ENCODE peak calls at places on chromosomes 11 and 22, in four cellular contexts. E is breast epithelium, O is cardiac muscle cell, W is lung. F is an unnamed sample.

GRCh38 chr22:46043339-46043738 is 66.4 kb upstream of the WNT7B start:
- DNase-seq in E (peak), O (no peak), W (no peak), F (no peak)

GRCh38 chr11:59822989-59823566 is 12.5 kb upstream of the MRPL16 start:
- DNase-seq in E (no peak), O (peak), W (no peak), F (peak)

GRCh38 chr11:134283461-134284230 is 7.5 kb downstream of the GLB1L3 start:
- DNase-seq in E (no peak), O (no peak), W (no peak), F (no peak)

GRCh38 chr22:38462960-38463784 is 4.7 kb upstream of the KDELR3 start:
- DNase-seq in E (no peak), O (peak), W (no peak), F (no peak)

GRCh38 chr22:49553518-49554295 is 274.0 kb downstream of the BRD1 start:
- DNase-seq in E (peak), O (no peak), W (no peak), F (no peak)

GRCh38 chr22:19854778-19855503 is at the start of the genes GNB1L and RTL10:
- DNase-seq in E (peak), O (peak), W (peak), F (peak)

GRCh38 chr11:135006800-135007199 is 594.8 kb upstream of the B3GAT1 start:
- DNase-seq in E (no peak), O (no peak), W (no peak), F (no peak)

GRCh38 chr11:7512525-7513209 is 1.1 kb upstream of the PPFIBP2 start:
- DNase-seq in E (peak), O (peak), W (peak), F (peak)

GRCh38 chr11:82533628-82534353 is 199.9 kb downstream of the FAM181B start:
- DNase-seq in E (no peak), O (no peak), W (no peak), F (peak)

GRCh38 chr11:92960886-92961285 is 8.6 kb upstream of the MTNR1B start:
- DNase-seq in E (no peak), O (no peak), W (no peak), F (no peak)

GRCh38 chr11:44573333-44573732 is 7.9 kb downstream of the CD82 start:
- DNase-seq in E (no peak), O (no peak), W (no peak), F (no peak)

GRCh38 chr11:65710424-65710823 is 1.6 kb upstream of the KAT5 start:
- DNase-seq in E (no peak), O (peak), W (no peak), F (no peak)

GRCh38 chr11:46675288-46675851 is 25.0 kb downstream of the ARHGAP1 start:
- DNase-seq in E (peak), O (peak), W (peak), F (no peak)

GRCh38 chr11:32173435-32173834 is 82.6 kb downstream of the RCN1 start:
- DNase-seq in E (peak), O (peak), W (peak), F (peak)

GRCh38 chr22:47299211-47299878 is 536.9 kb downstream of the TBC1D22A start:
- DNase-seq in E (peak), O (no peak), W (no peak), F (no peak)

GRCh38 chr22:32255726-32256125 is 579 bp upstream of the SLC5A4 start:
- DNase-seq in E (no peak), O (no peak), W (no peak), F (no peak)

GRCh38 chr11:128555606-128556005 is 31.8 kb downstream of the ETS1 start:
- DNase-seq in E (no peak), O (peak), W (no peak), F (no peak)

GRCh38 chr11:133955091-133955846 is 1.5 kb downstream of the IGSF9B start:
- DNase-seq in E (no peak), O (no peak), W (no peak), F (no peak)

GRCh38 chr22:38871360-38872171 is 450 bp downstream of the CBX6 start:
- DNase-seq in E (no peak), O (peak), W (no peak), F (peak)

GRCh38 chr11:45877221-45877620 is 8.2 kb upstream of the MAPK8IP1 start:
- DNase-seq in E (no peak), O (no peak), W (no peak), F (no peak)

GRCh38 chr11:20097319-20098221 is 62.7 kb downstream of the DBX1 start:
- DNase-seq in E (no peak), O (peak), W (no peak), F (no peak)

GRCh38 chr11:64809781-64810241 is 540 bp downstream of the MEN1 start:
- DNase-seq in E (no peak), O (peak), W (peak), F (peak)

GRCh38 chr11:58965246-58965985 is 26.1 kb downstream of the GLYATL1 start:
- DNase-seq in E (no peak), O (no peak), W (no peak), F (no peak)

GRCh38 chr11:134843020-134843419 is 431.0 kb upstream of the B3GAT1 start:
- DNase-seq in E (no peak), O (no peak), W (no peak), F (no peak)

GRCh38 chr11:31823372-31824371 is 12.6 kb upstream of the PAX6 start:
- DNase-seq in E (no peak), O (no peak), W (no peak), F (no peak)

GRCh38 chr22:45207533-45207932 is 33.2 kb downstream of the KIAA0930 start:
- DNase-seq in E (no peak), O (no peak), W (no peak), F (no peak)

GRCh38 chr22:19066531-19067271 is 55.5 kb downstream of the DGCR2 start:
- DNase-seq in E (no peak), O (peak), W (no peak), F (no peak)

GRCh38 chr22:42022162-42022847 is 23.7 kb downstream of the WBP2NL start:
- DNase-seq in E (no peak), O (no peak), W (no peak), F (peak)

GRCh38 chr11:8055836-8056526 is 25.0 kb upstream of the TUB start:
- DNase-seq in E (no peak), O (no peak), W (no peak), F (no peak)

GRCh38 chr11:128956401-128957203 is 13.9 kb upstream of the TP53AIP1 start:
- DNase-seq in E (no peak), O (peak), W (no peak), F (peak)

GRCh38 chr11:64060861-64061444 is 25.2 kb downstream of the FLRT1 start:
- DNase-seq in E (no peak), O (peak), W (peak), F (peak)

GRCh38 chr11:124877631-124878496 is 12.6 kb downstream of the ROBO3 start:
- DNase-seq in E (no peak), O (no peak), W (no peak), F (no peak)
- H3K27ac ChIP-seq in E (no peak), O (no peak), W (no peak), F (no peak)

GRCh38 chr11:101439488-101439887 is 144.3 kb downstream of the TRPC6 start:
- DNase-seq in E (no peak), O (no peak), W (no peak), F (no peak)

GRCh38 chr11:101442936-101443521 is 140.8 kb downstream of the TRPC6 start:
- DNase-seq in E (no peak), O (no peak), W (no peak), F (no peak)

GRCh38 chr11:101442171-101442570 is 141.6 kb downstream of the TRPC6 start:
- DNase-seq in E (no peak), O (peak), W (no peak), F (no peak)

GRCh38 chr11:101444164-101444563 is 139.6 kb downstream of the TRPC6 start:
- DNase-seq in E (no peak), O (no peak), W (no peak), F (no peak)

GRCh38 chr11:101441747-101442146 is 142.1 kb downstream of the TRPC6 start:
- DNase-seq in E (peak), O (no peak), W (peak), F (no peak)
- H3K27ac ChIP-seq in E (peak), O (peak), W (peak), F (no peak)

GRCh38 chr11:2463766-2464277 is 19.0 kb downstream of the KCNQ1 start:
- DNase-seq in E (no peak), O (no peak), W (no peak), F (no peak)
- H3K27ac ChIP-seq in E (no peak), O (no peak), W (peak), F (no peak)

GRCh38 chr11:119377112-119377901 is 4.2 kb downstream of the USP2 start:
- DNase-seq in E (peak), O (no peak), W (no peak), F (no peak)

GRCh38 chr11:119375629-119376196 is 5.8 kb downstream of the USP2 start:
- DNase-seq in E (peak), O (peak), W (no peak), F (no peak)

GRCh38 chr11:119374632-119375394 is 6.7 kb downstream of the USP2 start:
- DNase-seq in E (peak), O (no peak), W (no peak), F (no peak)

GRCh38 chr11:119377961-119378667 is 3.4 kb downstream of the USP2 start:
- DNase-seq in E (peak), O (no peak), W (no peak), F (peak)

DNA sequence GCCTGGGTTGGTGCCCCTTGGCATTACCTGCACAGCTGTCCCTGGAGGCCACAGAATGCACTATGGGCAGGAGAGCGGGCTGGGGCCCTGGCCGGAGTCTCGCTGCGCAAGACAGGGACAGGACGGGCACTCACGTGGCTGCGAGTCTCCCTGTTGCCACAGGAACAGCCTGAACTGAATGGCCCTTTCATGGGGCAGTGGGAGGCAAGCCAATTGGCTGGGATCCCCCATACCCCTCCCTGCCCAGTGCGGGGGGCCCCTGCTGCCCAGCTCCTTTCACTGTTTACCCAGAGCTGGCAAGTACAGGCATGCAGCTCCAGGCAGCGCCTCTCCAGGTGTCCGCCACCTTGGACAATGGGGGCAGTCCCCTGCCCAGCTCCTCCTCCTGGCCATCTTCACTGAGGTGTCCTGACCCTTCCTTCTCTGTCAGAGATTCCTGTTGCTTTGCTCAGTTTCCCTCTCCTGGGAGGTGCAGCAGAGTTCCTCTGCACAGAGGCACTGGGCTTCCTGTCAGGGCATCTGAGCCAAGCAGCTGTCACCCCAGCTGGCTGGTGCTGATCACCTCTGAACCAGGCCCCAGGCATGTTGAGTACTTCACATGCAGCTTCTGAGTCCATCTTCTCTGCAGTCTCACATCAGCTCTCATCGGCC is 5.2 kb downstream of the USP2 start:
- DNase-seq in E (peak), O (no peak), W (no peak), F (no peak)
- H3K27ac ChIP-seq in E (peak), O (peak), W (peak), F (no peak)

GRCh38 chr11:120363436-120363835 is 27.2 kb downstream of the ARHGEF12 start:
- DNase-seq in E (no peak), O (no peak), W (no peak), F (no peak)
- H3K27ac ChIP-seq in E (no peak), O (no peak), W (peak), F (no peak)

DNA sequence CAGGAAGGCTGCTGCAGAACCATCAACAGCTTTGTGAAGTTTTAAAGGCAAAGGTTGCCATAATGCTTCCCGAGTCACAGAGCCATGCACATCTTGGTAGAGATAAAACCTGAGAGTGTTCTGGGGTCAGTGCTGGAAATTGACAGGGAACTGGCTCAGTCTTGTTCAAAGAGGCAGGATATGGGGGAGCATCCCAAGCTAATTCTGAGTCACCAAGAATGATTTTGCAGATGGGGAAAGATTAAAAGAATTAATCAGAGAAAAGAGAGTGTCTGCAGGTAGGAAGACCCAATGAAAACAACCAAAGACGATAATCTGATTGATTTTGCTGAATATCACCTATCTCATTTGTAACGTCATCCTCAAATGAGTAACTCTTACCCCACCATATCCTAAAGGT is 99.9 kb upstream of the CD44 start:
- DNase-seq in E (no peak), O (no peak), W (no peak), F (no peak)
- H3K27ac ChIP-seq in E (no peak), O (no peak), W (no peak), F (no peak)

DNA sequence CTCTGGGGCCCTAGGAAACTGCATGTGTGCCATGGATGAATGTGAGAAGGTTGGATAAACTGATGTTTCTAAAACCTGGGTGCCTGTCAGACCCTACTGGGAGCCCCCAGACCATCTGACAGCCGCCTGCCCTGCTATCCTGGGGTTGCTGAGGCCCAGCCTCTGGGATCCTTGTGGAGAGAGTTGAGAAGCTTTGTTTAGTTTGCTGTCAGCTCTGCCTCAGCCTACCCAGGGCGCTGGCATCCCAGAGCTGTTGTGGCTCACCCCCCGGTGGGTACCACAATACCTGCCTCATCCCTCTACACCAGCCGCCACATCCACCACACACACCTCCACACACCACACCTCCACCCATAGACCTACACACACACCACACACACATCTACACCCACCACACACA is 38.5 kb upstream of the HMOX1 start:
- DNase-seq in E (no peak), O (no peak), W (no peak), F (no peak)
- H3K27ac ChIP-seq in E (no peak), O (no peak), W (no peak), F (no peak)

GRCh38 chr22:18042685-18043084 is 18.3 kb upstream of the MICAL3 start:
- DNase-seq in E (no peak), O (no peak), W (no peak), F (no peak)
- H3K27ac ChIP-seq in E (peak), O (no peak), W (no peak), F (no peak)

GRCh38 chr11:118619444-118620205 is 12.2 kb downstream of the PHLDB1 start:
- DNase-seq in E (no peak), O (peak), W (no peak), F (no peak)
- H3K27ac ChIP-seq in E (peak), O (no peak), W (peak), F (no peak)

F was measured in MM.1S.